ENCODE peak calls at places on chromosomes 6 and 20, in eight cellular contexts. R, N, L, U, V, X, I and T are unnamed samples.
A peak's percentile ranks its signal among the peaks of the same experiment; 100 is the strongest.

GRCh38 chr20:19181552-19181951 is 30.9 kb upstream of the SLC24A3 start:
- DNase-seq in R (no peak), N (no peak), L (no peak), U (no peak), V (no peak), X (no peak), I (no peak), T (no peak)

GRCh38 chr6:131916847-131917246 is 34.3 kb downstream of the CCN2 start:
- DNase-seq in R (no peak), N (no peak), L (no peak), U (no peak), V (no peak), X (no peak), I (no peak), T (no peak)

GRCh38 chr6:12208190-12208589 is 82.0 kb upstream of the EDN1 start:
- DNase-seq in R (peak; percentile 27), N (peak; percentile 54), L (no peak), U (no peak), V (no peak), X (no peak), I (no peak), T (peak; percentile 51)

GRCh38 chr6:158205220-158205944 is 37.2 kb downstream of the GTF2H5 start:
- DNase-seq in R (peak; percentile 40), N (no peak), L (no peak), U (no peak), V (peak; percentile 45), X (no peak), I (peak; percentile 10), T (no peak)

GRCh38 chr6:5054427-5054873 is 30.7 kb upstream of the PPP1R3G start:
- DNase-seq in R (no peak), N (no peak), L (no peak), U (no peak), V (no peak), X (no peak), I (no peak), T (no peak)

GRCh38 chr20:48788486-48789072 is 39.2 kb downstream of the PREX1 start:
- DNase-seq in R (no peak), N (no peak), L (no peak), U (no peak), V (no peak), X (no peak), I (no peak), T (no peak)

GRCh38 chr20:25277051-25277801 is 29.3 kb downstream of the PYGB start:
- DNase-seq in R (peak; percentile 23), N (no peak), L (no peak), U (no peak), V (peak; percentile 6), X (no peak), I (no peak), T (no peak)

GRCh38 chr6:46056906-46057529 is 41.4 kb upstream of the CLIC5 start:
- DNase-seq in R (no peak), N (no peak), L (no peak), U (no peak), V (no peak), X (no peak), I (no peak), T (no peak)

GRCh38 chr6:43090557-43090952 is 14.4 kb downstream of the PTK7 start:
- DNase-seq in R (no peak), N (no peak), L (no peak), U (no peak), V (no peak), X (peak; percentile 31), I (no peak), T (no peak)

GRCh38 chr6:148445116-148445515 is 102.5 kb downstream of the SASH1 start:
- DNase-seq in R (no peak), N (no peak), L (no peak), U (no peak), V (no peak), X (no peak), I (no peak), T (no peak)

GRCh38 chr6:11230158-11231107 is 2.0 kb downstream of the NEDD9 start:
- DNase-seq in R (no peak), N (no peak), L (no peak), U (no peak), V (no peak), X (no peak), I (no peak), T (no peak)

GRCh38 chr6:1871936-1872335 is 262.2 kb downstream of the FOXC1 start:
- DNase-seq in R (no peak), N (no peak), L (no peak), U (no peak), V (no peak), X (no peak), I (no peak), T (no peak)

GRCh38 chr6:142790257-142790656 is 154.7 kb downstream of the HIVEP2 start:
- DNase-seq in R (no peak), N (no peak), L (no peak), U (no peak), V (no peak), X (no peak), I (no peak), T (no peak)

GRCh38 chr6:42010185-42010872 is 40.0 kb upstream of the TAF8 start:
- DNase-seq in R (peak; percentile 21), N (no peak), L (no peak), U (peak; percentile 45), V (peak; percentile 43), X (no peak), I (no peak), T (no peak)